ENCODE peak calls at places on chromosomes 3 and 15, in six cellular contexts. J, Y, R, X, T and K are unnamed samples.

GRCh38 chr15:99727330-99727729 is 5.9 kb downstream of the LYSMD4 start:
- DNase-seq in J (no peak), Y (no peak), R (no peak), X (no peak), T (no peak), K (no peak)

GRCh38 chr3:128006061-128006470 is 46.2 kb upstream of the SEC61A1 start:
- DNase-seq in J (no peak), Y (no peak), R (no peak), X (no peak), T (no peak), K (no peak)

GRCh38 chr3:129985113-129985512 is 10.6 kb downstream of the TRH start:
- DNase-seq in J (no peak), Y (no peak), R (no peak), X (no peak), T (no peak), K (no peak)

GRCh38 chr3:15007681-15008141 is 57.4 kb downstream of the MRPS25 start:
- DNase-seq in J (no peak), Y (no peak), R (no peak), X (no peak), T (no peak), K (no peak)

GRCh38 chr15:35308802-35309201 is 223.7 kb upstream of the NANOGP8 start:
- DNase-seq in J (no peak), Y (no peak), R (no peak), X (peak; percentile 34), T (no peak), K (no peak)

GRCh38 chr15:60788514-60789091 is 309.7 kb upstream of the ICE2 start:
- DNase-seq in J (no peak), Y (no peak), R (no peak), X (no peak), T (no peak), K (no peak)

GRCh38 chr3:133054572-133054971 is 16.4 kb downstream of the TMEM108 start:
- DNase-seq in J (no peak), Y (no peak), R (no peak), X (no peak), T (no peak), K (no peak)

GRCh38 chr3:71652786-71653419 is 69.4 kb upstream of the FOXP1 start:
- DNase-seq in J (no peak), Y (no peak), R (no peak), X (peak; percentile 32), T (no peak), K (no peak)

GRCh38 chr3:148246286-148246685 is 451.4 kb upstream of the AGTR1 start:
- DNase-seq in J (no peak), Y (no peak), R (no peak), X (no peak), T (no peak), K (no peak)

DNA sequence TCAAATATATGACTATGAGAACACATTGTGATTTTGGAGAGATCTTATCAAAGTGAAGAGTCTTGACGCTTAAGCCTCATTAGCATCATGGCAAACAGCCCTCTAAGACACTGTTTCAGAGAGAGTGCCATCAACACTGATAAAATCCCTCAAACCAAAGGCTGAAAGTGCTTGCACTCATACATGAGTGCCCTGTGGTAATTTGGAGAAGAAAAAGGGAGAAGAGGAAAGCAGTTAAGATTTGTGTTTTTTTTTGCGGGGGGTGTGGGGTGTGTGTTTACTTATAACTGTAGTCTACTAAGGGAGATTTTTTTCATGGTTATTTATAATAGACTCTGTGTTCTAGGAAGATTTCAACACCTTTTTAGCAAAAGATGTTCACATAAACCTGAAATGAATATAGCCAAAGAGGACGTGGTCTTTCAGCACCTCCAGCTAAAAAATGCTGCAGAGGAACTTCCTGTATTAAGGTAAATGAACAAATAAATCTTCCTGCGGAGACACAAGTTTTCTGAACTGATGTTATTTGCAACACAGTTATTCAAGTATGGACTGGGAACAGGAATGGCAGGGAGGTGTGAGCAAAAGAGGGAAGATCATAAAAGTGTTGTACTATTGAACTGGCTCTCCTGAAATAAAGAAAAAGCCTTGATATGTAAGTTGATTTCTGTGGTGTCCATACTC is 81.9 kb upstream of the TGFBR2 start:
- DNase-seq in J (no peak), Y (no peak), R (no peak), X (no peak), T (no peak), K (no peak)
- H3K27ac ChIP-seq in J (no peak overlapping the region), Y (no peak overlapping the region), R (no peak overlapping the region), X (no peak overlapping the region), T (no peak overlapping the region), K (no peak overlapping the region)

DNA sequence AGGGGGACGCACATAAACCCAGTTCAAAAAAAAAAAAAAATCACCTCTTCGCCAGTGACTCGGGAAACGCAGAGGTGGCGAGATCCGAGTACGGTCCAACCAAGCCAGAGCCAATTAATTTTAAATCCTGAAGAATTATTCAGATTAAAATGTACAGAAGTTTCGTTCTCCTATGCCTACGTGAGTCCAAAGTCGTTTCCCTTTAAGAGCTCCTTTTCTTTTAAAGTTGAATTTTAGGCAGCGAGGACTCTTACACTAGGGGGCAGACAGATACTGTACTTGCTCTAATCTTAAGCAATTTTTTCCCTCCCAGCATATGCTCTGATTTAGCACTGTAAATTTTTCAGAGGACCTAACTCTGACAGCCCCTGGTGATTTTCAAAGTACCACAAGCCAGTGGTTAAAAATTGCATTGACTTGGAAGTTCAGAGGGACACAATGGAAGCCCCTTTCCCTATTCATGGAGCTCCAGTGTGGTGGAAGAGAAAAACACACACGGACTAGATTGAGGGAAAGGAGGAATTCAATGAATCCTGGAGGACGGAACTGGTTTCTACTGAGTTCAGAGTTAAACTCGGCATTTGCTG is 3.3 kb upstream of the NR2F2 start:
- DNase-seq in J (no peak), Y (no peak), R (no peak), X (peak; percentile 51), T (no peak), K (no peak)
- H3K4me3 ChIP-seq in J (peak overlapping the region; percentile 64), Y (no peak overlapping the region), R (peak overlapping the region; percentile 55), X (peak overlapping the region; percentile 45), T (peak overlapping the region; percentile 94), K (no peak overlapping the region)

DNA sequence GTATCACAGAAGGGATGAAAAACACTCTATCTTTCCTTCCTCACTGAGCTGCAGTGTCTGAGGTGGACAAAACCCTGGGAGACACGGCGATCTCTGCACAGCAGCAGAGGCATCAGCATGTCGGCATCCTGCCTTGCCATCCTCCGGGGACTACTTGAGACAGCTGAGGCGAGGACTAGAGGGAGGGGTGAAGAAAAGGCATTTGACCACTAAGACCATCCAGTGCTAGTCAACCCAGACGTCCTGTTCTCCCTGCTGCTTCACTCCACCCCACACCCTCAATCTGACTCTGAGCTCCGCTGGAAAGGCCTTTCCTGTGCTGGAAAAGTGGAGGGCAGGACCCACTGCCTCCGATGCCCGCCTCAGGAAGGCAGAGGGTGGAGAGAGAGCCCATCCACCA is 67.3 kb downstream of the VGLL4 start:
- DNase-seq in J (no peak), Y (no peak), R (no peak), X (no peak), T (peak; percentile 65), K (no peak)
- H3K27ac ChIP-seq in J (no peak overlapping the region), Y (no peak overlapping the region), R (no peak overlapping the region), X (no peak overlapping the region), T (no peak overlapping the region), K (no peak overlapping the region)

DNA sequence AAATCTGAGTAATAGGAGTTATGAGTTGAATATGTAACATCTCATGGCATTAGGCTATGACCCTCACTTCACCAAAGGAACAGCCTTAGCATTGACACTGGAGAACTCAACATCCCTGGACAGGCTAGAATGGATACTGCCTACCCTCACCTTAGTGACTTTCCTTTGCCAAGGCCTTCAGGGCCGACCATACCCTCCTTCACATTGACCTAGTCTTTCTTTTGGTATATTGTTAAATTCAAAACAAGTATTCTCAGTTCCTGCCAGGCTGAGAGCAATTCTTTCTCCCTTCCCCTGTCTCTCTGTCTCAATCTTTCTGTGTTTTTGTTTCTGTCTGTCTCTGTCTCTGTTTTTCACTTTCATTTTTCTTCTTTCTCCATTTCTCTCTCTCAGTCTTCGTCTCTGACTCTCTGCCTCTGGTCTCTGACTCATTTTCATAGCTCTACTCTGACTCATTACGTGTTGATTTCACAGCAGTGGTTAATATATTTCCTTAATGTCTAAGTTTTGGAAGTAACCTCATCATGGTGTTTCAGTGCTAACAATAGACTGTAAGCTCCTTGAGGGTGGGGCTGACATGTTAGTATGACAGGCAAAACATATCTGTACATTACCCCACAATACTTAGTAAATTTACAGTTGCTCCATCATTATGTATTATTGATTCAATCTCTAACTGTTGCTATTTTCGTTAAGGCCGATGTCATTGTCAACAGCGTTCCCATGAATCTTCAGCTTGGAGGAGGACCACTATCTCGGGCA is 32.5 kb downstream of the PARP15 start:
- DNase-seq in J (no peak), Y (no peak), R (no peak), X (no peak), T (no peak), K (no peak)
- H3K4me3 ChIP-seq in J (no peak overlapping the region), Y (no peak overlapping the region), R (no peak overlapping the region), X (no peak overlapping the region), T (no peak overlapping the region), K (no peak overlapping the region)

DNA sequence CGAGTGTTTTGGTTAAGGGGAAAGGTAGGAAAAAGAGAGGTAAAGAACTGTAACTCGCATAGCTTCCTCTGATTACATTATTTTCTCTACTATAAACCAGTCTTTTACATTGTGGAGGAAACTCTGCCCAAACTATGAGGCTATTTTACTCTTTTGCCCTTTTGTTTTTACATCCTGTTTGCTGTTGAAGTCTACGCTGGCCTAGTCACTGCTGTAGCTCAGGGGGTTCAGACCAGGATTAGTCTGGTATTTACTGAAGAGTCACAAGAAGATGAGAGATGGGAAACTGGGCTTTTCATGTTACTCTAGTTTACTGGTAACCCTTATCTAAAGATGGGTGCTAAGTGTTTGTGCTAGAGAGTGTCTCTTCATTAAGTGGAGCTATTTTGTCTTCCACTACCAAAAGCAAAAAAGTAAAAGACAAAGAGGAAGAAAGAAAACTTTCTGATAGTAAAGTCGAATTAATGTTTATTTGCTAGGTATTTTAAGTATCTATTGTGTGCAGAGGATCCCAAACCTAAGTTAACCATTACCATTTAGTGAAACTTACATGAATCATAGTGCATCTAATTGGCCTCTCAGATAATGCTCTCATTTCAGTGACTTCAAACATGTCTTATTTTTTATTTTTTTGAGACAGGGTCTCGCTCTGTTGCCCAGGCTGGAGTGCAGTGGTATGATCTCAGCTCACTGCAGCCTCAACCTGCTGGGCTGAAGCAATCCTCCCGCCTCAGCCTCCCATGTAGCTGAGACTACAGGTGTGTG is 10.9 kb downstream of the RARB start:
- DNase-seq in J (no peak), Y (no peak), R (no peak), X (no peak), T (no peak), K (no peak)
- H3K27ac ChIP-seq in J (no peak overlapping the region), Y (no peak overlapping the region), R (peak overlapping the region; percentile 47), X (no peak overlapping the region), T (no peak overlapping the region), K (no peak overlapping the region)

GRCh38 chr3:152879790-152880174 is 44.9 kb downstream of the P2RY1 start:
- DNase-seq in J (no peak), Y (no peak), R (no peak), X (no peak), T (no peak), K (no peak)
- H3K4me3 ChIP-seq in J (no peak overlapping the region), Y (no peak overlapping the region), R (no peak overlapping the region), X (no peak overlapping the region), T (no peak overlapping the region), K (no peak overlapping the region)

GRCh38 chr3:111932962-111933361 is 45.9 kb upstream of the ABHD10 start:
- DNase-seq in J (no peak), Y (no peak), R (no peak), X (no peak), T (no peak), K (no peak)

GRCh38 chr3:111936967-111937366 is 41.9 kb upstream of the ABHD10 start:
- DNase-seq in J (no peak), Y (no peak), R (no peak), X (no peak), T (no peak), K (no peak)

GRCh38 chr3:111936191-111936841 is 42.5 kb upstream of the ABHD10 start:
- DNase-seq in J (no peak), Y (no peak), R (no peak), X (no peak), T (no peak), K (no peak)
- H3K27ac ChIP-seq in J (no peak overlapping the region), Y (no peak overlapping the region), R (peak overlapping the region; percentile 83), X (no peak overlapping the region), T (no peak overlapping the region), K (no peak overlapping the region)

GRCh38 chr15:63818191-63818590 is 15.6 kb downstream of the HERC1 start:
- DNase-seq in J (no peak), Y (no peak), R (no peak), X (peak; percentile 30), T (no peak), K (no peak)
- H3K4me3 ChIP-seq in J (no peak overlapping the region), Y (no peak overlapping the region), R (no peak overlapping the region), X (no peak overlapping the region), T (no peak overlapping the region), K (no peak overlapping the region)